ENCODE peak calls at places on chromosomes 5 and 9, in ten cellular contexts. G, X, Z, K, E, Y, M, R, U and O are unnamed samples.

GRCh38 chr5:6889030-6889429 is 175.8 kb downstream of the TENT4A start:
- DNase-seq in G (no peak), K (no peak), M (peak), R (no peak), Z (no peak), U (no peak), Y (no peak), X (no peak), E (no peak), O (no peak)

GRCh38 chr5:32160228-32160627 is 13.9 kb downstream of the GOLPH3 start:
- DNase-seq in M (no peak), G (no peak), E (no peak), R (no peak), Z (no peak), K (no peak), Y (no peak), U (peak), X (peak), O (no peak)

GRCh38 chr5:173801006-173801405 is 87.1 kb upstream of the CPEB4 start:
- DNase-seq in K (no peak), R (no peak), G (no peak), U (no peak), X (no peak), Y (no peak), M (no peak), Z (no peak), E (no peak), O (no peak)

GRCh38 chr9:110602281-110602680 is 22.7 kb upstream of the SVEP1 start:
- DNase-seq in K (no peak), M (no peak), Y (no peak), Z (no peak), R (no peak), G (no peak), E (no peak), X (no peak), U (peak), O (no peak)

GRCh38 chr5:23496576-23496975 is 10.8 kb upstream of the PRDM9 start:
- DNase-seq in U (no peak), Y (no peak), G (no peak), M (no peak), X (no peak), K (no peak), E (no peak), Z (no peak), R (no peak), O (no peak)

GRCh38 chr5:9536717-9537116 is 9.2 kb downstream of the SEMA5A start:
- DNase-seq in Z (no peak), U (no peak), G (no peak), X (no peak), K (peak), R (no peak), Y (no peak), E (no peak), M (no peak), O (no peak)

GRCh38 chr5:120345947-120346346 is 118.2 kb upstream of the PRR16 start:
- DNase-seq in E (no peak), R (no peak), U (no peak), G (no peak), X (no peak), K (no peak), Y (no peak), Z (no peak), M (no peak), O (no peak)

GRCh38 chr5:95669540-95669939 is 13.3 kb downstream of the SPATA9 start:
- DNase-seq in U (peak), E (no peak), Y (peak), R (peak), M (peak), G (no peak), X (peak), Z (no peak), K (peak), O (no peak)

GRCh38 chr9:92327283-92327850 is 1.6 kb downstream of the CENPP start:
- DNase-seq in Z (no peak), R (no peak), G (no peak), U (no peak), M (no peak), E (no peak), X (no peak), Y (no peak), K (no peak), O (no peak)

GRCh38 chr9:29968831-29969230 is 2395.6 kb upstream of the C9orf72 start:
- DNase-seq in Z (no peak), U (no peak), Y (no peak), G (no peak), X (no peak), E (peak), R (no peak), K (no peak), M (no peak), O (no peak)

GRCh38 chr9:98783518-98784226 is 12.7 kb downstream of the ANKS6 start:
- DNase-seq in U (no peak), Y (no peak), Z (no peak), X (no peak), K (no peak), R (no peak), G (no peak), M (peak), E (no peak), O (no peak)

GRCh38 chr5:177226882-177227281 is 76.6 kb downstream of the RAB24 start:
- DNase-seq in G (no peak), X (no peak), Y (no peak), U (no peak), E (no peak), Z (no peak), R (no peak), K (no peak), M (no peak), O (no peak)

DNA sequence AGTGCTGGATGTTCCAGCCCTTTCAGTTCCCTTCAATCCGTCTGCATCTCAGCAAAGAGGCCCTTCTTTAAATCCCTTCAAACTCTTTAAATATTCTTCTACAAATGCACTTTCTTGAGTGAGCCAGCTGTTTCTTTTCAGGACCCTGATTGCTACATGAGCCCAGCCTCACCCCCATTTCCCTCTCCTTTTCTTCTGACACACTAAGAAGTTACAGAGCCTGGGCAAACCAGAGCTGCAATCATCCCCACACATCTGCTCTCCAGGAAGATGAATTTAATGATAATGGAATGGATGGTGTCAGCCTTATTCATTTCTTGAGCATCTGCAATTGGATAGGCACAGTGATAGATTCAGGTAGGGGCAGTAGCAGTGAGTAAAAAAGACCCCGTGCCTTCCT is 2.0 kb downstream of the TNFSF15 start:
- DNase-seq in U (no peak), M (no peak), Y (no peak), R (peak), G (no peak), Z (no peak), X (peak), E (no peak), K (no peak), O (no peak)
- H3K27ac ChIP-seq in U (no peak), M (no peak), Y (no peak), R (peak), G (no peak), Z (no peak), X (peak), E (no peak), K (no peak), O (no peak)

GRCh38 chr9:113548221-113549041 is 84.9 kb downstream of the RGS3 start:
- DNase-seq in E (peak), Z (no peak), K (peak), M (no peak), G (peak), R (no peak), Y (peak), X (no peak), U (peak), O (no peak)
- H3K27ac ChIP-seq in E (peak), Z (no peak), K (peak), M (peak), G (peak), R (peak), Y (peak), X (no peak), U (peak), O (peak)

GRCh38 chr9:74245871-74246552 is 251.1 kb upstream of the RORB start:
- DNase-seq in E (no peak), U (peak), Z (no peak), X (no peak), R (no peak), G (peak), Y (no peak), K (no peak), M (no peak), O (no peak)
- H3K27ac ChIP-seq in E (no peak), U (no peak), Z (no peak), X (no peak), R (no peak), G (peak), Y (no peak), K (no peak), M (no peak), O (no peak)

GRCh38 chr5:168468836-168469235 is 17.4 kb upstream of the RARS1 start:
- DNase-seq in R (peak), E (no peak), G (no peak), M (no peak), Y (no peak), U (peak), K (no peak), X (peak), Z (no peak), O (no peak)
- H3K27ac ChIP-seq in R (peak), E (no peak), G (no peak), M (no peak), Y (no peak), U (peak), K (no peak), X (peak), Z (no peak), O (no peak)

GRCh38 chr9:127384901-127385300 is 12.1 kb upstream of the SLC2A8 start:
- DNase-seq in E (no peak), R (no peak), X (no peak), M (no peak), G (no peak), Y (peak), Z (no peak), K (no peak), U (no peak), O (no peak)

GRCh38 chr9:127386981-127387380 is 10.0 kb upstream of the SLC2A8 start:
- DNase-seq in Y (peak), M (no peak), E (no peak), R (no peak), X (no peak), U (no peak), K (no peak), Z (no peak), G (no peak), O (no peak)

GRCh38 chr9:127382541-127382940 is 14.4 kb upstream of the SLC2A8 start:
- DNase-seq in U (no peak), Z (no peak), G (no peak), R (no peak), K (no peak), E (no peak), M (no peak), Y (no peak), X (no peak), O (no peak)

GRCh38 chr9:127386249-127386648 is 10.7 kb upstream of the SLC2A8 start:
- DNase-seq in R (no peak), K (no peak), X (no peak), M (no peak), G (no peak), E (no peak), U (no peak), Y (peak), Z (no peak), O (no peak)

GRCh38 chr9:127384016-127384730 is 12.8 kb upstream of the SLC2A8 start:
- DNase-seq in M (no peak), E (no peak), X (no peak), U (no peak), R (no peak), Y (peak), G (no peak), Z (no peak), K (no peak), O (no peak)
- H3K27ac ChIP-seq in M (no peak), E (no peak), X (no peak), U (no peak), R (no peak), Y (no peak), G (no peak), Z (no peak), K (no peak), O (no peak)

GRCh38 chr5:141095263-141095641 is 837 bp downstream of the PCDHB2 start:
- DNase-seq in Z (no peak), X (no peak), U (peak), E (no peak), G (no peak), Y (no peak), R (no peak), K (no peak), M (no peak), O (no peak)

GRCh38 chr5:141100243-141100805 is at the start of gene PCDHB3:
- DNase-seq in E (no peak), Y (no peak), G (peak), K (no peak), X (peak), M (no peak), U (peak), R (no peak), Z (no peak), O (no peak)

DNA sequence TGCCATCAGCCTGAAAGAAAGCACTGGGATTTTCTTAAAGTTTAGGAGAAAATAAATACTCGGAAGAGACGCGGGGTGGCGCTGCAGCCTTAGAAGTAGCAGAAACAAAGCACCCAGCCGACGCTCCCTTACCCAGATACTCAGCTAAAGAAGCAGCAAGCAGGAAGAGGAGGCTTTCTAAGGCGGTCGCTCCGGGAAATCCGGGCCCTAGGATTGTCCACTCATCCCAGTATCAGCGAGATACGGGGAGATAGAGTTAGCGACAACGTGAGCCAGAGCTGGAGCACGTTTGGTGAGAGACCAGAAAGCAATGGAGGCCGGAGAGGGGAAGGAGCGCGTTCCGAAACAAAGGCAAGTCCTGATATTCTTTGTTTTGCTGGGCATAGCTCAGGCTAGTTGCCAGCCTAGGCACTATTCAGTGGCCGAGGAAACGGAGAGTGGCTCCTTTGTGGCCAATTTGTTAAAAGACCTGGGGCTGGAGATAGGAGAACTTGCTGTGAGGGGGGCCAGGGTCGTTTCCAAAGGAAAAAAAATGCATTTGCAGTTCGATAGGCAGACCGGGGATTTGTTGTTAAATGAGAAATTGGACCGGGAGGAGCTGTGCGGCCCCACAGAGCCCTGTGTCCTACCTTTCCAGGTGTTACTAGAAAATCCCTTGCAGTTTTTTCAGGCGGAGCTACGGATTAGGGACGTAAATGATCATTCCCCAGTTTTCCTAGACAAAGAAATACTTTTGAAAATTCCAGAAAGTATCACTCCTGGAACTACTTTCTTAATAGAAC is at the start of gene PCDHB2:
- DNase-seq in Z (no peak), U (peak), E (no peak), M (no peak), R (no peak), K (no peak), X (peak), Y (no peak), G (peak), O (peak)
- H3K27ac ChIP-seq in Z (no peak), U (peak), E (no peak), M (no peak), R (no peak), K (no peak), X (peak), Y (no peak), G (no peak), O (no peak)

GRCh38 chr5:126805108-126805507 is 28.2 kb downstream of the LMNB1 start:
- DNase-seq in Z (no peak), E (no peak), U (peak), G (no peak), R (no peak), Y (no peak), K (no peak), X (peak), M (no peak), O (no peak)

GRCh38 chr5:126799780-126800179 is 22.8 kb downstream of the LMNB1 start:
- DNase-seq in Y (no peak), U (no peak), K (no peak), G (no peak), M (no peak), X (no peak), Z (no peak), E (no peak), R (no peak), O (no peak)

GRCh38 chr5:126801992-126802294 is 25.0 kb downstream of the LMNB1 start:
- DNase-seq in R (no peak), G (peak), U (peak), M (no peak), E (no peak), Y (no peak), K (no peak), Z (no peak), X (peak), O (no peak)

DNA sequence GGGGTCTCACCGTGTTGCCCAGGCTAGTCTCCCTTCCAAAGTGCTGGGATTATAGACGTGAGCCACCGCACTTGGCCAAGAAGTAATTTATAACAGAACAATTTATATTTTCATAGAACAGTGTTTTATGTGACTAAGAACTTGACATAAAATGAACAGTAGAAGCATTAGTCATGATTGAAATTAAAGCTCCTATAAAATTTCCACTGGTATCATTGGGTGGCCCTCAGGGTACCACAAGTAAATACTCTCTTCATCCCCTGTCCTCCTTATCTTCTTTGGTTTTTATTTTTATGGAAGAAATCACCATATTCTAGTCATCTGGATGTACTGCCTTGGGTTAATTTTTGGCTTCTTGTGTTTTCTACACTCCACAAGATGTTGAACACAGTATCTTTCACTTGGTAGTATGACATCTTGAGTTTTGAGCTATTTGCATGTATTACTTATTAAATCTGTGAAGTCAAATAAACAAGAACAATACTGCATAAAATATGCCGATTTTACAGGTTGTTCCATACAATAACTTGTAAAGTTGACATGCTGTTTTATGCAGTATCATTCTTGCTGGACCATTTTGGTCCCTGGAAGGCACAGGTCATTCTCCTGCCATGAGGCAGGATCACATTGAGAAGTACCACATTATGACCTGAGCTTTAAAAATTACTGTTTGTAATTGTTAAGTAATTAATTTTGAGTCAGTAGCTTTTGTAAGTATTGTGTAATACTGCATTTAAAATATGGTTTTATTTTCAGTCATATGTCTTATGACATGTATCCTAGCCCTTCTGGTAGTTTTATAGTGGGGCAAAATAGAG is 24.4 kb downstream of the LMNB1 start:
- DNase-seq in X (no peak), R (no peak), U (peak), Z (no peak), Y (no peak), M (no peak), G (no peak), E (no peak), K (no peak), O (no peak)
- H3K27ac ChIP-seq in X (no peak), R (no peak), U (no peak), Z (no peak), Y (no peak), M (no peak), G (no peak), E (no peak), K (no peak), O (no peak)